ENCODE peak calls at places on chromosomes 4 and X, in five cellular contexts. G, I, K, J and F are unnamed samples.

GRCh38 chr4:23305026-23305425 is 584.8 kb downstream of the PPARGC1A start:
- DNase-seq in G (no peak), I (peak; percentile 5), K (no peak), J (no peak), F (no peak)

GRCh38 chr4:87502580-87503238 is 26.5 kb downstream of the SPARCL1 start:
- DNase-seq in G (no peak), I (no peak), K (no peak), J (no peak), F (no peak)

GRCh38 chr4:159480826-159481225 is 377.9 kb downstream of the RAPGEF2 start:
- DNase-seq in G (no peak), I (no peak), K (no peak), J (no peak), F (no peak)

GRCh38 chr4:124631760-124632159 is 80.8 kb downstream of the ANKRD50 start:
- DNase-seq in G (no peak), I (peak; percentile 70), K (no peak), J (no peak), F (peak; percentile 47)

GRCh38 chr4:97828646-97829045 is 314.6 kb downstream of the STPG2 start:
- DNase-seq in G (no peak), I (no peak), K (no peak), J (no peak), F (no peak)

GRCh38 chr4:13047591-13047990 is 436.5 kb downstream of the RAB28 start:
- DNase-seq in G (no peak), I (no peak), K (no peak), J (no peak), F (no peak)

GRCh38 chr4:165101641-165102040 is 11.0 kb downstream of the TMEM192 start:
- DNase-seq in G (no peak), I (no peak), K (no peak), J (no peak), F (no peak)

GRCh38 chr4:102610007-102610406 is 108.8 kb downstream of the NFKB1 start:
- DNase-seq in G (no peak), I (peak; percentile 26), K (no peak), J (no peak), F (no peak)

GRCh38 chr4:24181005-24181404 is 291.2 kb upstream of the PPARGC1A start:
- DNase-seq in G (no peak), I (no peak), K (no peak), J (no peak), F (no peak)

GRCh38 chr4:108483077-108483476 is 137.3 kb upstream of the RPL34 start:
- DNase-seq in G (peak; percentile 32), I (no peak), K (no peak), J (no peak), F (no peak)

GRCh38 chr4:47213971-47214370 is 182.6 kb downstream of the GABRB1 start:
- DNase-seq in G (no peak), I (no peak), K (no peak), J (no peak), F (no peak)

GRCh38 chr4:15341733-15342300 is 86.0 kb upstream of the C1QTNF7 start:
- DNase-seq in G (no peak), I (no peak), K (no peak), J (no peak), F (peak; percentile 52)

GRCh38 chr4:74230902-74231499 is 73.1 kb downstream of the MTHFD2L start:
- DNase-seq in G (no peak), I (no peak), K (no peak), J (no peak), F (peak; percentile 49)

GRCh38 chrX:9189286-9189685 is 155.4 kb upstream of the FAM9B start:
- DNase-seq in G (no peak), I (no peak), K (no peak), J (no peak), F (no peak)

GRCh38 chrX:130877892-130878321 is 25.1 kb downstream of the ENOX2 start:
- DNase-seq in G (no peak), I (no peak), K (no peak), J (no peak), F (no peak)

GRCh38 chr4:146165840-146166239 is 9.7 kb upstream of the LSM6 start:
- DNase-seq in G (no peak), I (no peak), K (no peak), J (no peak), F (no peak)

GRCh38 chr4:40617903-40618302 is 11.8 kb downstream of the RBM47 start:
- DNase-seq in G (no peak), I (no peak), K (no peak), J (no peak), F (no peak)

GRCh38 chr4:1503583-1504471 is 97.6 kb upstream of the NKX1-1 start:
- DNase-seq in G (no peak), I (no peak), K (no peak), J (no peak), F (no peak)

GRCh38 chrX:1561164-1561563 is 24.2 kb upstream of the P2RY8 start:
- DNase-seq in G (no peak), I (no peak), K (no peak), J (no peak), F (no peak)